ENCODE peak calls at places on chromosomes 1 and 21, in five cellular contexts. X is ovary, H is right lobe of liver, B is Peyer's patch, A is suprapubic skin. M is an unnamed sample.

GRCh38 chr1:19452221-19452663 is 33.1 kb downstream of the CAPZB start:
- DNase-seq in X (no peak), A (peak; percentile 87), B (no peak), H (no peak), M (no peak)

GRCh38 chr1:208178091-208178529 is 66.1 kb downstream of the PLXNA2 start:
- DNase-seq in H (no peak), B (no peak), X (no peak), A (no peak), M (peak; percentile 68)

GRCh38 chr1:54324031-54324654 is 82.1 kb downstream of the SSBP3 start:
- DNase-seq in H (no peak), A (no peak), B (no peak), X (peak; percentile 66), M (no peak)

GRCh38 chr1:3314561-3315271 is 139.7 kb upstream of the ARHGEF16 start:
- DNase-seq in B (no peak), X (no peak), H (no peak), A (no peak), M (no peak)

GRCh38 chr1:160007577-160008200 is 24.1 kb downstream of the PIGM start:
- DNase-seq in X (no peak), B (no peak), A (no peak), H (no peak), M (no peak)

GRCh38 chr1:236280438-236281285 is 1.1 kb downstream of the ERO1B start:
- DNase-seq in A (no peak), H (peak; percentile 50), X (no peak), B (peak; percentile 54), M (peak; percentile 46)

GRCh38 chr1:29050141-29050540 is 73.6 kb downstream of the TMEM200B start:
- DNase-seq in A (no peak), H (no peak), B (no peak), X (no peak), M (no peak)

GRCh38 chr1:50847303-50847702 is 112.8 kb downstream of the FAF1 start:
- DNase-seq in A (no peak), X (no peak), H (no peak), B (no peak), M (no peak)

GRCh38 chr21:34589511-34590282 is 25.2 kb downstream of the RCAN1 start:
- DNase-seq in A (no peak), H (no peak), B (no peak), X (no peak), M (peak; percentile 70)

GRCh38 chr1:115495603-115496002 is 146.2 kb upstream of the VANGL1 start:
- DNase-seq in X (no peak), H (no peak), B (no peak), A (no peak), M (no peak)

GRCh38 chr1:43522776-43523480 is 7.8 kb upstream of the PTPRF start:
- DNase-seq in H (peak; percentile 19), B (peak; percentile 89), A (peak; percentile 41), X (no peak), M (no peak)

GRCh38 chr1:52032785-52033131 is 852 bp downstream of the KTI12 start:
- DNase-seq in A (peak; percentile 78), H (peak; percentile 47), X (peak; percentile 55), B (peak; percentile 60), M (peak; percentile 51)

GRCh38 chr1:85282424-85282823 is 6.0 kb upstream of the BCL10 start:
- DNase-seq in A (no peak), X (no peak), B (no peak), H (no peak), M (no peak)

GRCh38 chr1:91559046-91559750 is 58.5 kb downstream of the CDC7 start:
- DNase-seq in A (no peak), B (no peak), X (no peak), H (no peak), M (no peak)

GRCh38 chr1:3712573-3713535 is 39.4 kb upstream of the CCDC27 start:
- DNase-seq in B (no peak), A (no peak), X (no peak), H (no peak), M (no peak)

GRCh38 chr1:234556245-234556943 is 53.6 kb downstream of the IRF2BP2 start:
- DNase-seq in H (no peak), B (no peak), X (no peak), A (no peak), M (no peak)

GRCh38 chr1:79037085-79037484 is 30.6 kb upstream of the ADGRL4 start:
- DNase-seq in X (no peak), H (no peak), B (no peak), A (no peak), M (no peak)

GRCh38 chr1:39462074-39462473 is 29.4 kb upstream of the BMP8A start:
- DNase-seq in A (no peak), H (no peak), B (no peak), X (no peak), M (no peak)

DNA sequence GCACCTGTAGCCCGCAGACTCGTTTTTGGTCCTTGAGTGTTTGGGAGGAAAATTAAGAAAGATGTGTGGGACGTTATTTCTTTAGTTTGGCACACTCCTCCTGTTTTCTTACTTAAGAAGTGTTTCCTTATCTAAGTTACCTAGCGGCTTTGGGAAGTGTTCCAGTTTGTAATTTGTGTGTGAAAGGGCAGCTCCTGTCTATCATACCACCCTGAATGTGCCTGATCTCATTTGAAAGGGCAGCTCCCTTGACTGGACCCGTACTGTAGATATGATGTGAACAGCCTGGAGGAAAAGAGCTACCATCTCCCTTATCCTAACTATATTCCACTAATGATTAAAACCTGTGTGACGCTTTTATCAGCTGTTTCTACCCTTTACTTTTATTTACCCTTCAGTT is 314.3 kb downstream of the CHRM3 start:
- DNase-seq in A (no peak), H (no peak), B (no peak), X (no peak), M (peak; percentile 27)
- TF ChIP-seq POLR2A in A (no peak), H (no peak), B (no peak), X (no peak), M (no peak)

DNA sequence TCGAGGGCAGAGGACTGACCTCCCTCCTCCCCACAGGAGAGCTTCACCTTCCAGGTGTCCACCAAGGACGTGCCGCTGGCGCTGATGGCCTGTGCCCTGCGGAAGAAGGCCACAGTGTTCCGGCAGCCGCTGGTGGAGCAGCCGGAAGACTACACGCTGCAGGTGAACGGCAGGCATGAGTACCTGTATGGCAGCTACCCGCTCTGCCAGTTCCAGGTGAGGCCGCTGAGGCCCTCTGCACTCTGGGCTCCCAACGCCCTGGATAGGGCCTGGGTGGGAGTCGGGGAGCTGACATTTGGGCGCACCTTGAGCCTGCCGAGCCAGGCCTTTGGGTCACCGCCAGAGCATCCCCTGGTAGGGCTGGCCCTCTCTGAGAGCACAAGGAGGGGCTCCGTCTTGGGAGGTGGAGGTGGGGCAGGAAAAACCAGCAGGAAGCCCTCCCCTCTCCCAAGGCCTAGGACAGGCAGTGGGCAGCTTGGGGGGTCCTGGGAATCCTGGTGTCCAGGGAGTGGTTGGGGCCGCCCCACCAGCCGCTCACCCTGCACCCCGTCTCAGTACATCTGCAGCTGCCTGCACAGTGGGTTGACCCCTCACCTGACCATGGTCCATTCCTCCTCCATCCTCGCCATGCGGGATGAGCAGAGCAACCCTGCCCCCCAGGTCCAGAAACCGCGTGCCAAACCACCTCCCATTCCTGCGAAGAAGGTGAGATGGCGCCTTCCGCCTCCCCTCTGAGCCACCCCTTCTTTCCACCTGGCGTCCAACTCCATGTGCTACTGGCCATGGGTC is 65.1 kb downstream of the PIK3CD start:
- DNase-seq in X (no peak), B (peak; percentile 59), H (no peak), A (no peak), M (no peak)
- H3K4me3 ChIP-seq in X (no peak overlapping the region), B (peak overlapping the region; percentile 22), H (no peak overlapping the region), A (peak overlapping the region; percentile 26), M (no peak overlapping the region)

GRCh38 chr1:1024421-1025415 is 4.8 kb downstream of the AGRN start:
- DNase-seq in B (no peak), X (no peak), A (no peak), H (no peak), M (peak; percentile 66)
- H3K4me1 ChIP-seq in B (no peaks in the 10 kb centered on the region), X (no peaks in the 10 kb centered on the region), A (peaks cover 64% of the 10 kb centered on the region), H (peaks cover 9% of the 10 kb centered on the region), M (peaks cover 60% of the 10 kb centered on the region)

DNA sequence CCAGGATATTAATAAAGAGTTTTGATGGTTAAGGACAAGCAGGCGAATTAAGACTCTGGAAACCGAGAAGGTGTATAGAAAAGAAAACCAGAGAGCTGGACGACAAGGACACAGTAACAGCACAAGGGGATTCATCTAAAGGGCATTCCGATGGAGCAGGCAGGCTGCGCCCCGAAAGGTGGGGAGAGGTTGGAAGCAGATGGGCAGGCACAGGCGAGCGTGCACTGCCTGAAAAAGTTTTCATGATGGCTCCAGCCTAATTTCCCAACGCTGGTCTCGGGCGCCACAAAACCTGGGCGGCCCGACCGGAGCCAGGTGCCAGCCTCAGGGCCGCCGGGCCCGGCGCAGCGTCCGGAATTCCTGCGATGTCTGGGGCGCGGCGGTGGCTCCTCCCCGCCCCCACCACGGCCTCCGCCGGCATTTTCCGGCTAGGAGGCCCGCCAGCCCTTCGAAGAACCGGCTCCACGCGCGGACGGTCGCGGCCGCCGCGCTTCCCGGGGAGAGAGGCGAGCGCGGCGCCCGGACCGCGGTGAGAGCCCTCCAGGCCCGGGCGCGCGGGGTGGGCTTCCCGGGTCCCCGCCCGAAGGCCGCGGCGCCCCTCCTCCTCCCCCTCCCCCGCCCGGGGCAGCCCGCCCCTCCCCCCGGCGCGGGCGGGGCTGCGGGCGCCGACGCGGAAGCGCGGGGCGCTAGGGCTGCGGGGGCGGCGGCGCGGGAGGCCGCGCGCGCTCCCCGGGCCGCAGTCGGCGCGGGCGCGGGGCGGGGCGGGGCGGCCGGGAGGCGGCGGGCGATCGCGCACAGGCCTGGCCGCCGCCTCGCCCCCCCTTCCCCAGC is 701 bp upstream of the DYRK1A start:
- DNase-seq in B (peak; percentile 83), H (peak; percentile 81), X (peak; percentile 84), A (peak; percentile 84), M (peak; percentile 77)
- TF ChIP-seq POLR2A in B (peak; percentile 76), H (peak; percentile 85), X (peak; percentile 66), A (peak; percentile 59), M (peak; percentile 87)

GRCh38 chr1:232942413-232943294 is 7.8 kb upstream of the NTPCR start:
- DNase-seq in B (no peak), H (no peak), X (no peak), A (no peak), M (no peak)

GRCh38 chr1:232938926-232939325 is 11.5 kb upstream of the NTPCR start:
- DNase-seq in A (no peak), B (no peak), H (no peak), X (no peak), M (no peak)

GRCh38 chr1:232939748-232940147 is 10.7 kb upstream of the NTPCR start:
- DNase-seq in H (no peak), A (no peak), B (no peak), X (no peak), M (no peak)

GRCh38 chr1:232937741-232938375 is 12.6 kb upstream of the NTPCR start:
- DNase-seq in A (no peak), X (no peak), B (no peak), H (no peak), M (no peak)

DNA sequence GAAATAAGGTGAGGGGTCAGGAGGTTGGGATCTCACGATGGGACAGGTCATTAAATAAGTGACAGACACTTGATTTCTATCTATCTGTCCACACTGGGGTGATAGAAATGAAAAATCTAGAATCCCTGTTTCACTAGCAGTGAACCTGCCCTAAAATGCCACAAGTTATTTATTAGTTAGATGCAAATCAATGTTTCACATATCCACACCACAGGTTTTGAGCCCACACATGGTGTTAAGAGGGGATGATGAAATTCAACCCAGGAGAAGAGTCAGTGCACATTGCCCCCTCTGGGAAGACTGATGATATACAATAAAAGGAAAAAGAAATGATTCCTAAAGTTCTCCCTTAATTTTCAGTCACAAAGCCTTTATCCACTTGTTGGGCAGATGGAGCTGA is 10.1 kb upstream of the NTPCR start:
- DNase-seq in B (no peak), A (no peak), X (no peak), H (no peak), M (no peak)
- H3K4me3 ChIP-seq in B (no peak overlapping the region), A (no peak overlapping the region), X (no peak overlapping the region), H (no peak overlapping the region), M (no peak overlapping the region)

M was measured in body of pancreas.